ENCODE peak calls at places on chromosomes 16 and 17, in six cellular contexts. J is A549, Q is heart left ventricle, T is uterus, S is GM12892, I is GM12891. A is an unnamed sample.

GRCh38 chr17:20206068-20206467 is 196.9 kb downstream of the SPECC1 start:
- DNase-seq in J (peak), Q (no peak), T (peak), S (no peak), I (no peak), A (no peak)

GRCh38 chr17:1730345-1731193 is 6.1 kb downstream of the WDR81 start:
- DNase-seq in J (no peak), Q (peak), T (peak), S (no peak), I (no peak), A (peak)

GRCh38 chr17:42285346-42286050 is 2.8 kb upstream of the STAT5A start:
- DNase-seq in J (no peak), Q (no peak), T (no peak), S (no peak), I (no peak), A (no peak)

GRCh38 chr17:39118674-39119419 is 32.6 kb downstream of the PLXDC1 start:
- DNase-seq in J (no peak), Q (no peak), T (no peak), S (peak), I (peak), A (no peak)

GRCh38 chr17:41893384-41893783 is 25.4 kb downstream of the ACLY start:
- DNase-seq in J (no peak), Q (no peak), T (no peak), S (no peak), I (no peak), A (no peak)

GRCh38 chr17:43840814-43841213 is 6.2 kb upstream of the CD300LG start:
- DNase-seq in J (peak), Q (no peak), T (no peak), S (no peak), I (no peak), A (no peak)

GRCh38 chr16:57434003-57434402 is 13.2 kb downstream of the CIAPIN1 start:
- DNase-seq in J (no peak), Q (no peak), T (no peak), S (no peak), I (no peak), A (no peak)

GRCh38 chr17:1630662-1631061 is 2.0 kb upstream of the SLC43A2 start:
- DNase-seq in J (no peak), Q (no peak), T (no peak), S (no peak), I (no peak), A (peak)

GRCh38 chr16:24508614-24509013 is 30.8 kb upstream of the RBBP6 start:
- DNase-seq in J (no peak), Q (no peak), T (no peak), S (no peak), I (no peak), A (peak)

GRCh38 chr16:17777461-17777863 is 306.7 kb upstream of the XYLT1 start:
- DNase-seq in J (no peak), Q (no peak), T (no peak), S (no peak), I (no peak), A (no peak)

GRCh38 chr17:5111402-5112204 is at the start of gene ZNF232:
- DNase-seq in J (peak), Q (peak), T (peak), S (peak), I (peak), A (peak)

GRCh38 chr16:30893082-30893743 is 664 bp downstream of the BCL7C start:
- DNase-seq in J (no peak), Q (no peak), T (no peak), S (no peak), I (no peak), A (no peak)

GRCh38 chr16:51184702-51185433 is 33.8 kb upstream of the SALL1 start:
- DNase-seq in J (no peak), Q (no peak), T (no peak), S (no peak), I (no peak), A (no peak)

GRCh38 chr17:351875-352420 is 659 bp downstream of the RPH3AL start:
- DNase-seq in J (peak), Q (no peak), T (no peak), S (no peak), I (no peak), A (no peak)

GRCh38 chr17:31401456-31402254 is 10.2 kb downstream of the RAB11FIP4 start:
- DNase-seq in J (no peak), Q (no peak), T (no peak), S (no peak), I (no peak), A (no peak)

GRCh38 chr17:81249233-81250040 is 10.3 kb downstream of the NDUFAF8 start:
- DNase-seq in J (peak), Q (no peak), T (no peak), S (no peak), I (no peak), A (no peak)

GRCh38 chr17:38657824-38658740 is 16.7 kb downstream of the EPOP start:
- DNase-seq in J (no peak), Q (no peak), T (no peak), S (no peak), I (no peak), A (no peak)

GRCh38 chr17:1040216-1040600 is 43.3 kb downstream of the TIMM22 start:
- DNase-seq in J (no peak), Q (peak), T (no peak), S (no peak), I (no peak), A (no peak)

GRCh38 chr17:15981208-15981607 is 18.3 kb downstream of the ZSWIM7 start:
- DNase-seq in J (no peak), Q (no peak), T (no peak), S (peak), I (peak), A (no peak)

GRCh38 chr17:48593126-48593829 is at the start of gene HOXB5:
- DNase-seq in J (no peak), Q (no peak), T (no peak), S (no peak), I (no peak), A (no peak)

GRCh38 chr17:309361-309888 is 43.2 kb downstream of the RPH3AL start:
- DNase-seq in J (peak), Q (no peak), T (no peak), S (no peak), I (peak), A (no peak)

GRCh38 chr16:88448461-88449266 is 4.4 kb upstream of the ZFPM1 start:
- DNase-seq in J (no peak), Q (no peak), T (no peak), S (no peak), I (no peak), A (no peak)

GRCh38 chr16:8512941-8513624 is 77.2 kb downstream of the TMEM114 start:
- DNase-seq in J (no peak), Q (no peak), T (no peak), S (no peak), I (no peak), A (no peak)

GRCh38 chr17:6458416-6458950 is 14.2 kb downstream of the PIMREG start:
- DNase-seq in J (no peak), Q (no peak), T (no peak), S (no peak), I (no peak), A (no peak)

GRCh38 chr17:35917519-35918213 is 12.9 kb downstream of the RDM1 start:
- DNase-seq in J (no peak), Q (no peak), T (no peak), S (no peak), I (no peak), A (no peak)

GRCh38 chr17:37158290-37158689 is 209.5 kb downstream of the AATF start:
- DNase-seq in J (no peak), Q (no peak), T (no peak), S (no peak), I (no peak), A (no peak)

GRCh38 chr17:9230346-9230745 is 209.0 kb downstream of the NTN1 start:
- DNase-seq in J (no peak), Q (no peak), T (no peak), S (no peak), I (no peak), A (no peak)

GRCh38 chr17:11644265-11645212 is 46.3 kb downstream of the DNAH9 start:
- DNase-seq in J (peak), Q (peak), T (peak), S (peak), I (peak), A (peak)

GRCh38 chr17:596763-597644 is 117.6 kb downstream of the VPS53 start:
- DNase-seq in J (peak), Q (no peak), T (no peak), S (no peak), I (no peak), A (peak)

GRCh38 chr17:16987830-16988601 is 16.1 kb upstream of the TNFRSF13B start:
- DNase-seq in J (peak), Q (peak), T (peak), S (peak), I (peak), A (peak)

GRCh38 chr17:34314279-34314678 is 5.0 kb upstream of the CCL8 start:
- DNase-seq in J (no peak), Q (peak), T (peak), S (no peak), I (no peak), A (no peak)

GRCh38 chr17:17141860-17142552 is 64.1 kb downstream of the PLD6 start:
- DNase-seq in J (peak), Q (no peak), T (no peak), S (peak), I (peak), A (no peak)

GRCh38 chr16:75481475-75481874 is 13.8 kb downstream of the CHST6 start:
- DNase-seq in J (peak), Q (no peak), T (no peak), S (no peak), I (no peak), A (no peak)

GRCh38 chr17:73976676-73977521 is 226.6 kb upstream of the RPL38 start:
- DNase-seq in J (no peak), Q (peak), T (no peak), S (no peak), I (no peak), A (no peak)

GRCh38 chr16:19014456-19014855 is 30.7 kb downstream of the TMC7 start:
- DNase-seq in J (peak), Q (peak), T (no peak), S (no peak), I (no peak), A (no peak)

GRCh38 chr17:35046245-35046644 is 17.3 kb downstream of the RFFL start:
- DNase-seq in J (no peak), Q (no peak), T (no peak), S (no peak), I (no peak), A (no peak)

GRCh38 chr17:32006957-32007462 is at the start of gene LRRC37B:
- DNase-seq in J (peak), Q (peak), T (peak), S (peak), I (peak), A (peak)

GRCh38 chr16:64864232-64864803 is 257.5 kb downstream of the CDH11 start:
- DNase-seq in J (no peak), Q (no peak), T (no peak), S (no peak), I (no peak), A (peak)

DNA sequence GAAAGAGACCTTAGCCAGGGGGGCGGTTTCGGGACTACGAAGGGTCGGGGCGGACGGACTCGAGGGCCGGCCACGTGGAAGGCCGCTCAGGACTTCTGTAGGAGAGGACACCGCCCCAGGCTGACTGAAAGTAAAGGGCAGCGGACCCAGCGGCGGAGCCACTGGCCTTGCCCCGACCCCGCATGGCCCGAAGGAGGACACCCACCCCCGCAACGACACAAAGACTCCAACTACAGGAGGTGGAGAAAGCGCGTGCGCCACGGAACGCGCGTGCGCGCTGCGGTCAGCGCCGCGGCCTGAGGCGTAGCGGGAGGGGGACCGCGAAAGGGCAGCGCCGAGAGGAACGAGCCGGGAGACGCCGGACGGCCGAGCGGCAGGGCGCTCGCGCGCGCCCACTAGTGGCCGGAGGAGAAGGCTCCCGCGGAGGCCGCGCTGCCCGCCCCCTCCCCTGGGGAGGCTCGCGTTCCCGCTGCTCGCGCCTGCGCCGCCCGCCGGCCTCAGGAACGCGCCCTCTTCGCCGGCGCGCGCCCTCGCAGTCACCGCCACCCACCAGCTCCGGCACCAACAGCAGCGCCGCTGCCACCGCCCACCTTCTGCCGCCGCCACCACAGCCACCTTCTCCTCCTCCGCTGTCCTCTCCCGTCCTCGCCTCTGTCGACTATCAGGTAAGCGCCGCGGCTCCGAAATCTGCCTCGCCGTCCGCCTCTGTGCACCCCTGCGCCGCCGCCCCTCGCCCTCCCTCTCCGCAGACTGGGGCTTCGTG is at the start of gene MAPT:
- DNase-seq in J (peak), Q (peak), T (peak), S (peak), I (peak), A (peak)
- TF ChIP-seq POLR2A in J (peak), Q (peak), T (peak), S (no peak), I (no peak), A (peak)

GRCh38 chr16:2687531-2688308 is 5.4 kb downstream of the KCTD5 start:
- DNase-seq in J (no peak), Q (no peak), T (no peak), S (no peak), I (no peak), A (no peak)
- TF ChIP-seq POLR2A in J (no peak), Q (no peak), T (no peak), S (no peak), I (no peak), A (no peak)

GRCh38 chr17:50932584-50932901 is 66.4 kb upstream of the TOB1 start:
- DNase-seq in J (no peak), Q (no peak), T (no peak), S (no peak), I (no peak), A (no peak)

GRCh38 chr17:50934672-50935200 is 68.6 kb upstream of the TOB1 start:
- DNase-seq in J (no peak), Q (no peak), T (no peak), S (no peak), I (no peak), A (no peak)

GRCh38 chr17:50934161-50934560 is 68.0 kb upstream of the TOB1 start:
- DNase-seq in J (no peak), Q (no peak), T (no peak), S (no peak), I (no peak), A (no peak)

GRCh38 chr17:50928662-50929061 is 62.5 kb upstream of the TOB1 start:
- DNase-seq in J (no peak), Q (no peak), T (no peak), S (no peak), I (no peak), A (no peak)

DNA sequence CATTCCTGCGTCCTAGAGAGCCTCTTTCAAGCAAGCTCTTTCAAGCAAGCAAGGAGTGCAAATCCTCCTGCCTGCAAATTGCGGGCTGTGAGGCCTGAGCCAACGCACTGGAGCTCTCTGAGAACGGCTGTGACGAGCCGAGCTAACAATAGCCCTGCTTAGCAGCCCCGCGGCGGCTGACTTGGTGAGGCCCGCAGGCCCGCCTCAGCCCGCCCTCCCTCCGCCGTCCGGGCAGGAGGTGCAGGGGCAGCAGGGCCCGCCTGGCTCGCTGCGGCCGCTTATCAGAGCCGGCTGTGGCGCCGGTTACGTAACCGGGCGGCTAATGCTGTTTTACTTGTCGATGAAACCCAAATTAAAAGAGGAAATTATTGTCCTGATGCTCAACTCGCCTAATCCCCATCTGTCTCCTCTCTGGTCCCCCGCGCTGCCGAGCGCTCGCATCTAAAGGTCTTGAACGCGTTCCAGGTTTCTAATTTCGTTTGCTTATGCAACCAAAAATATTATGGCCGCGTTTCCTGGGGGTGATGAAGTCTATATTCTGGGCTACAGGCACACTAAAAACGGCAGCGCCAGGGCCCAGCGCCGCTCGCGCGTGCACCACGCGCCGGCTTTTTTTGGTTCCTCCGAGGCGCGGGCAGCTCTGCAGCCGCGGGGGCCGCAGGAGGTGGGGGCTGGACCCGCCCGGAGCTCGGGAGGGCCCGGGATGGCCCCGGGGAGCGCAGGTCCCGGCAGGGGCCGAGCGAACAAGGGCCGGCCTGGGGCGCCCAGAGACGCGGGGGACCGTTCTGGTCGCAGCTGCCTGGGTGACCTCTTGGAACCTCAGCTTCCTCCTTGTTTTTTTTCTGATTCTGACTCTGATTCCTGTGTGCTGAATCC is 65.1 kb upstream of the TOB1 start:
- DNase-seq in J (peak), Q (peak), T (peak), S (peak), I (no peak), A (peak)
- TF ChIP-seq POLR2A in J (peak), Q (peak), T (peak), S (no peak), I (no peak), A (peak)

GRCh38 chr17:58331815-58332719 is 3.5 kb upstream of the TSPOAP1 start:
- DNase-seq in J (no peak), Q (peak), T (no peak), S (peak), I (no peak), A (no peak)
- TF ChIP-seq POLR2A in J (no peak), Q (peak), T (no peak), S (peak), I (peak), A (no peak)

A was measured in H54.